ENCODE peak calls at places on chromosomes 5 and 9, in four cellular contexts. One of them, this sample, is unnamed.
A peak's percentile ranks its signal among the peaks of the same experiment; 100 is the strongest.

GRCh38 chr5:73892806-73893205 is 266.8 kb downstream of the ARHGEF28 start:
- DNase-seq in activated CD8-positive, alpha-beta T cell treated with anti-CD3 and anti-CD28 coated beads for 36 hours: no peak
- DNase-seq in right cardiac atrium: no peak
- DNase-seq in AML-193: no peak
- DNase-seq in this sample: no peak

GRCh38 chr9:125470767-125471580 is 209.3 kb downstream of the GAPVD1 start:
- DNase-seq in activated CD8-positive, alpha-beta T cell treated with anti-CD3 and anti-CD28 coated beads for 36 hours: no peak
- DNase-seq in right cardiac atrium: no peak
- DNase-seq in AML-193: no peak
- DNase-seq in this sample: no peak

GRCh38 chr9:37550781-37551180 is 25.4 kb downstream of the FBXO10 start:
- DNase-seq in activated CD8-positive, alpha-beta T cell treated with anti-CD3 and anti-CD28 coated beads for 36 hours: no peak
- DNase-seq in right cardiac atrium: no peak
- DNase-seq in AML-193: no peak
- DNase-seq in this sample: no peak

GRCh38 chr5:120567921-120568320 is 103.8 kb downstream of the PRR16 start:
- DNase-seq in activated CD8-positive, alpha-beta T cell treated with anti-CD3 and anti-CD28 coated beads for 36 hours: no peak
- DNase-seq in right cardiac atrium: no peak
- DNase-seq in AML-193: no peak
- DNase-seq in this sample: no peak

GRCh38 chr9:38362912-38363588 is 29.5 kb upstream of the ALDH1B1 start:
- DNase-seq in activated CD8-positive, alpha-beta T cell treated with anti-CD3 and anti-CD28 coated beads for 36 hours: peak; percentile 40
- DNase-seq in right cardiac atrium: no peak
- DNase-seq in AML-193: no peak
- DNase-seq in this sample: peak; percentile 63

GRCh38 chr9:88322906-88323566 is 65.2 kb upstream of the SPIN1 start:
- DNase-seq in activated CD8-positive, alpha-beta T cell treated with anti-CD3 and anti-CD28 coated beads for 36 hours: peak; percentile 74
- DNase-seq in right cardiac atrium: no peak
- DNase-seq in AML-193: peak; percentile 97
- DNase-seq in this sample: peak; percentile 93

GRCh38 chr9:95515272-95516113 is 1.3 kb downstream of the PTCH1 start:
- DNase-seq in activated CD8-positive, alpha-beta T cell treated with anti-CD3 and anti-CD28 coated beads for 36 hours: peak; percentile 48
- DNase-seq in right cardiac atrium: peak; percentile 72
- DNase-seq in AML-193: no peak
- DNase-seq in this sample: peak; percentile 49

GRCh38 chr5:98069876-98070512 is 703.5 kb upstream of the RGMB start:
- DNase-seq in activated CD8-positive, alpha-beta T cell treated with anti-CD3 and anti-CD28 coated beads for 36 hours: no peak
- DNase-seq in right cardiac atrium: no peak
- DNase-seq in AML-193: no peak
- DNase-seq in this sample: no peak

GRCh38 chr9:121826711-121827110 is 175.3 kb downstream of the DAB2IP start:
- DNase-seq in activated CD8-positive, alpha-beta T cell treated with anti-CD3 and anti-CD28 coated beads for 36 hours: no peak
- DNase-seq in right cardiac atrium: no peak
- DNase-seq in AML-193: no peak
- DNase-seq in this sample: no peak

GRCh38 chr9:127898433-127899199 is 787 bp downstream of the ST6GALNAC6 start:
- DNase-seq in activated CD8-positive, alpha-beta T cell treated with anti-CD3 and anti-CD28 coated beads for 36 hours: peak; percentile 33
- DNase-seq in right cardiac atrium: peak; percentile 85
- DNase-seq in AML-193: no peak
- DNase-seq in this sample: no peak

GRCh38 chr9:120923620-120924328 is 2.8 kb downstream of the TRAF1 start:
- DNase-seq in activated CD8-positive, alpha-beta T cell treated with anti-CD3 and anti-CD28 coated beads for 36 hours: no peak
- DNase-seq in right cardiac atrium: no peak
- DNase-seq in AML-193: no peak
- DNase-seq in this sample: no peak

GRCh38 chr5:78701795-78702406 is 53.3 kb upstream of the LHFPL2 start:
- DNase-seq in activated CD8-positive, alpha-beta T cell treated with anti-CD3 and anti-CD28 coated beads for 36 hours: no peak
- DNase-seq in right cardiac atrium: no peak
- DNase-seq in AML-193: peak; percentile 59
- DNase-seq in this sample: no peak

GRCh38 chr9:87206064-87206661 is 258.9 kb upstream of the GAS1 start:
- DNase-seq in activated CD8-positive, alpha-beta T cell treated with anti-CD3 and anti-CD28 coated beads for 36 hours: peak; percentile 3
- DNase-seq in right cardiac atrium: no peak
- DNase-seq in AML-193: no peak
- DNase-seq in this sample: no peak

GRCh38 chr9:124831642-124832364 is 21.5 kb upstream of the WDR38 start:
- DNase-seq in activated CD8-positive, alpha-beta T cell treated with anti-CD3 and anti-CD28 coated beads for 36 hours: no peak
- DNase-seq in right cardiac atrium: peak; percentile 91
- DNase-seq in AML-193: no peak
- DNase-seq in this sample: no peak